ENCODE peak calls at places on chromosome 9, in nine cellular contexts. One of them, this sample, is unnamed. For H3K36me3 and H3K9me3, the result is how much of the 10 kb centered on the place peaks cover.

GRCh38 chr9:89029788-89030187 is 38.5 kb downstream of the S1PR3 start:
- DNase-seq in esophagus squamous epithelium: no peak
- DNase-seq in Panc1: no peak
- DNase-seq in mesenchymal stem cell: no peak
- DNase-seq in lower lobe of right lung: no peak
- DNase-seq in uterus: no peak
- DNase-seq in fibroblast of lung: no peak
- DNase-seq in SK-N-SH: no peak
- DNase-seq in WERI-Rb-1: no peak
- DNase-seq in this sample: no peak

GRCh38 chr9:126688617-126689016 is 74.9 kb downstream of the LMX1B start:
- DNase-seq in uterus: no peak
- DNase-seq in WERI-Rb-1: no peak
- DNase-seq in esophagus squamous epithelium: no peak
- DNase-seq in SK-N-SH: no peak
- DNase-seq in lower lobe of right lung: no peak
- DNase-seq in fibroblast of lung: no peak
- DNase-seq in Panc1: no peak
- DNase-seq in mesenchymal stem cell: no peak
- DNase-seq in this sample: no peak

GRCh38 chr9:79477955-79478751 is 93.6 kb upstream of the TLE4 start:
- DNase-seq in esophagus squamous epithelium: no peak
- DNase-seq in fibroblast of lung: no peak
- DNase-seq in Panc1: peak
- DNase-seq in uterus: no peak
- DNase-seq in lower lobe of right lung: no peak
- DNase-seq in SK-N-SH: peak
- DNase-seq in WERI-Rb-1: peak
- DNase-seq in mesenchymal stem cell: peak
- DNase-seq in this sample: peak

GRCh38 chr9:116152390-116152789 is 1.2 kb upstream of the PAPPA start:
- DNase-seq in Panc1: no peak
- DNase-seq in fibroblast of lung: peak
- DNase-seq in mesenchymal stem cell: no peak
- DNase-seq in uterus: no peak
- DNase-seq in SK-N-SH: peak
- DNase-seq in WERI-Rb-1: no peak
- DNase-seq in lower lobe of right lung: no peak
- DNase-seq in esophagus squamous epithelium: no peak
- DNase-seq in this sample: peak

GRCh38 chr9:16138961-16139441 is 586.2 kb downstream of the CCDC171 start:
- DNase-seq in esophagus squamous epithelium: no peak
- DNase-seq in SK-N-SH: no peak
- DNase-seq in lower lobe of right lung: no peak
- DNase-seq in fibroblast of lung: peak
- DNase-seq in WERI-Rb-1: no peak
- DNase-seq in uterus: peak
- DNase-seq in Panc1: no peak
- DNase-seq in mesenchymal stem cell: peak
- DNase-seq in this sample: peak

GRCh38 chr9:32578976-32579375 is 6.0 kb upstream of the NDUFB6 start:
- DNase-seq in lower lobe of right lung: no peak
- DNase-seq in SK-N-SH: no peak
- DNase-seq in uterus: no peak
- DNase-seq in mesenchymal stem cell: no peak
- DNase-seq in Panc1: no peak
- DNase-seq in fibroblast of lung: no peak
- DNase-seq in esophagus squamous epithelium: no peak
- DNase-seq in WERI-Rb-1: no peak
- DNase-seq in this sample: no peak

GRCh38 chr9:12775373-12775962 is 648 bp downstream of the LURAP1L start:
- DNase-seq in mesenchymal stem cell: peak
- DNase-seq in fibroblast of lung: no peak
- DNase-seq in WERI-Rb-1: peak
- DNase-seq in SK-N-SH: peak
- DNase-seq in uterus: no peak
- DNase-seq in esophagus squamous epithelium: no peak
- DNase-seq in lower lobe of right lung: peak
- DNase-seq in Panc1: no peak
- DNase-seq in this sample: no peak

GRCh38 chr9:37412431-37413151 is 9.9 kb upstream of the GRHPR start:
- DNase-seq in lower lobe of right lung: no peak
- DNase-seq in mesenchymal stem cell: no peak
- DNase-seq in fibroblast of lung: no peak
- DNase-seq in SK-N-SH: no peak
- DNase-seq in WERI-Rb-1: peak
- DNase-seq in uterus: no peak
- DNase-seq in Panc1: no peak
- DNase-seq in esophagus squamous epithelium: no peak
- DNase-seq in this sample: peak

GRCh38 chr9:119963258-119963797 is 594.1 kb upstream of the BRINP1 start:
- DNase-seq in mesenchymal stem cell: peak
- DNase-seq in fibroblast of lung: peak
- DNase-seq in Panc1: no peak
- DNase-seq in lower lobe of right lung: peak
- DNase-seq in esophagus squamous epithelium: no peak
- DNase-seq in uterus: no peak
- DNase-seq in WERI-Rb-1: no peak
- DNase-seq in SK-N-SH: peak
- DNase-seq in this sample: peak

GRCh38 chr9:6610073-6610472 is 35.5 kb downstream of the GLDC start:
- DNase-seq in Panc1: no peak
- DNase-seq in uterus: no peak
- DNase-seq in WERI-Rb-1: no peak
- DNase-seq in esophagus squamous epithelium: no peak
- DNase-seq in fibroblast of lung: no peak
- DNase-seq in SK-N-SH: no peak
- DNase-seq in lower lobe of right lung: no peak
- DNase-seq in mesenchymal stem cell: no peak
- DNase-seq in this sample: no peak

GRCh38 chr9:69322256-69322655 is 2.8 kb upstream of the ENTREP1 start:
- DNase-seq in SK-N-SH: no peak
- DNase-seq in Panc1: no peak
- DNase-seq in lower lobe of right lung: no peak
- DNase-seq in WERI-Rb-1: no peak
- DNase-seq in esophagus squamous epithelium: no peak
- DNase-seq in mesenchymal stem cell: no peak
- DNase-seq in fibroblast of lung: no peak
- DNase-seq in uterus: no peak
- DNase-seq in this sample: no peak

GRCh38 chr9:116280529-116280928 is 126.9 kb downstream of the PAPPA start:
- DNase-seq in lower lobe of right lung: no peak
- DNase-seq in mesenchymal stem cell: peak
- DNase-seq in esophagus squamous epithelium: no peak
- DNase-seq in SK-N-SH: no peak
- DNase-seq in uterus: no peak
- DNase-seq in Panc1: no peak
- DNase-seq in fibroblast of lung: no peak
- DNase-seq in WERI-Rb-1: no peak
- DNase-seq in this sample: no peak

GRCh38 chr9:88663766-88664419 is 128.9 kb downstream of the NXNL2 start:
- DNase-seq in SK-N-SH: no peak
- DNase-seq in WERI-Rb-1: no peak
- DNase-seq in fibroblast of lung: peak
- DNase-seq in esophagus squamous epithelium: no peak
- DNase-seq in lower lobe of right lung: no peak
- DNase-seq in mesenchymal stem cell: peak
- DNase-seq in Panc1: no peak
- DNase-seq in uterus: no peak
- DNase-seq in this sample: no peak

GRCh38 chr9:96497117-96497399 is 47.1 kb downstream of the HABP4 start:
- DNase-seq in WERI-Rb-1: no peak
- DNase-seq in mesenchymal stem cell: no peak
- DNase-seq in Panc1: no peak
- DNase-seq in SK-N-SH: no peak
- DNase-seq in uterus: no peak
- DNase-seq in esophagus squamous epithelium: no peak
- DNase-seq in fibroblast of lung: no peak
- DNase-seq in lower lobe of right lung: no peak
- DNase-seq in this sample: no peak

GRCh38 chr9:96500696-96501660 is 51.0 kb downstream of the HABP4 start:
- DNase-seq in WERI-Rb-1: no peak
- DNase-seq in esophagus squamous epithelium: no peak
- DNase-seq in mesenchymal stem cell: peak
- DNase-seq in Panc1: no peak
- DNase-seq in fibroblast of lung: peak
- DNase-seq in SK-N-SH: no peak
- DNase-seq in lower lobe of right lung: no peak
- DNase-seq in uterus: no peak
- DNase-seq in this sample: no peak

GRCh38 chr9:96498796-96499195 is 48.8 kb downstream of the HABP4 start:
- DNase-seq in esophagus squamous epithelium: no peak
- DNase-seq in mesenchymal stem cell: no peak
- DNase-seq in fibroblast of lung: no peak
- DNase-seq in uterus: no peak
- DNase-seq in WERI-Rb-1: no peak
- DNase-seq in Panc1: no peak
- DNase-seq in SK-N-SH: no peak
- DNase-seq in lower lobe of right lung: no peak
- DNase-seq in this sample: no peak

GRCh38 chr9:96496368-96497116 is 46.6 kb downstream of the HABP4 start:
- DNase-seq in fibroblast of lung: no peak
- DNase-seq in WERI-Rb-1: no peak
- DNase-seq in lower lobe of right lung: no peak
- DNase-seq in SK-N-SH: no peak
- DNase-seq in esophagus squamous epithelium: no peak
- DNase-seq in uterus: no peak
- DNase-seq in Panc1: no peak
- DNase-seq in mesenchymal stem cell: no peak
- DNase-seq in this sample: no peak

GRCh38 chr9:96499257-96499656 is 49.3 kb downstream of the HABP4 start:
- DNase-seq in mesenchymal stem cell: no peak
- DNase-seq in WERI-Rb-1: no peak
- DNase-seq in uterus: no peak
- DNase-seq in esophagus squamous epithelium: no peak
- DNase-seq in fibroblast of lung: no peak
- DNase-seq in Panc1: no peak
- DNase-seq in SK-N-SH: no peak
- DNase-seq in lower lobe of right lung: no peak
- DNase-seq in this sample: no peak
- H3K27ac ChIP-seq in mesenchymal stem cell: no peak
- H3K27ac ChIP-seq in WERI-Rb-1: no peak
- H3K27ac ChIP-seq in uterus: no peak
- H3K27ac ChIP-seq in esophagus squamous epithelium: no peak
- H3K27ac ChIP-seq in fibroblast of lung: no peak
- H3K27ac ChIP-seq in Panc1: no peak
- H3K27ac ChIP-seq in SK-N-SH: no peak
- H3K27ac ChIP-seq in lower lobe of right lung: no peak
- H3K27ac ChIP-seq in this sample: no peak

GRCh38 chr9:95912773-95913172 is 37.3 kb downstream of the ERCC6L2 start:
- DNase-seq in esophagus squamous epithelium: no peak
- DNase-seq in fibroblast of lung: no peak
- DNase-seq in lower lobe of right lung: no peak
- DNase-seq in uterus: no peak
- DNase-seq in WERI-Rb-1: no peak
- DNase-seq in SK-N-SH: no peak
- DNase-seq in Panc1: no peak
- DNase-seq in mesenchymal stem cell: no peak
- DNase-seq in this sample: no peak
- H3K36me3 ChIP-seq in esophagus squamous epithelium: under half
- H3K36me3 ChIP-seq in fibroblast of lung: under half
- H3K36me3 ChIP-seq in lower lobe of right lung: under half
- H3K36me3 ChIP-seq in uterus: under half
- H3K36me3 ChIP-seq in WERI-Rb-1: under half
- H3K36me3 ChIP-seq in SK-N-SH: under half
- H3K36me3 ChIP-seq in Panc1: under half
- H3K36me3 ChIP-seq in mesenchymal stem cell: under half
- H3K36me3 ChIP-seq in this sample: under half

DNA sequence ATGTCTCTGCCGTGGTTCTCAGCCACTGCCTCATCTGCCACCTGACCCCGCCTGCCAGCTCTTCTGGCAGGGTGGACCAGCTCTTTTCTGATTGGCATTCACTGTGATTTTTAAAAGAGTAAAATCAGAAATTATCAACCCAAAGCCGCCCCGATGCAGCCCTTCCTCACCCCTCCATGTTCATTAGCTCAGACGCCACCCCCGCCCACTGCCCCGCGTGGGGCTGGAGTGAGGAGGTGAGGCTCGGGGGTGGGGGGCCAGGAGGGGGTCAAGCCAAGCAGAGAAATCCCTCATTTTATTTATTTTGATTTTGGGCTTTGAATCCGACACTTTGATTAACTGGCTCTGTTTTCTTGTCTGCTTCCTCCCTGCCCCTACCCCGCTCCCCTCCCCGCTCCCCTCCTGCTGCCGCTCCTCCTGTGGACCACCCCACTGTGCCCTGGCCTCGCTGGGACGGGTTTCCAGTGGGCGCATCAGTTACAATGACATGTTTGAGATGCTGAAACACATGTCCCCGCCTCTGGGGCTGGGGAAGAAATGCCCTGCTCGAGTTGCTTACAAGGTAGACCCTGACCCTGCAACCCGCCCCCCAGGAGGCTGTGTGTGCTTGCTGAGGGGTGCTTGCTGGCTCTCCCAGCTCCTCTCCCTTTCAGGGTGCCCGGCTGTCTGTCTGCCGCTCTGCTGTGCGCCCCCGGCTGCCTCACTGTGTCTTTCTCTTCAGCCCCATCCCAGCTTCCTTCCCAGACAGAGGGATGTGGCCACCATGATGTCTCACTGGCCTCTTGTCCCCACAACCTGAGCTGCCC is 224.9 kb downstream of the CACNA1B start:
- DNase-seq in esophagus squamous epithelium: no peak
- DNase-seq in Panc1: no peak
- DNase-seq in uterus: no peak
- DNase-seq in WERI-Rb-1: no peak
- DNase-seq in mesenchymal stem cell: no peak
- DNase-seq in lower lobe of right lung: no peak
- DNase-seq in SK-N-SH: peak
- DNase-seq in fibroblast of lung: no peak
- DNase-seq in this sample: no peak
- H3K9me3 ChIP-seq in esophagus squamous epithelium: under half
- H3K9me3 ChIP-seq in Panc1: under half
- H3K9me3 ChIP-seq in uterus: under half
- H3K9me3 ChIP-seq in WERI-Rb-1: under half
- H3K9me3 ChIP-seq in mesenchymal stem cell: under half
- H3K9me3 ChIP-seq in lower lobe of right lung: under half
- H3K9me3 ChIP-seq in SK-N-SH: under half
- H3K9me3 ChIP-seq in fibroblast of lung: under half
- H3K9me3 ChIP-seq in this sample: under half

DNA sequence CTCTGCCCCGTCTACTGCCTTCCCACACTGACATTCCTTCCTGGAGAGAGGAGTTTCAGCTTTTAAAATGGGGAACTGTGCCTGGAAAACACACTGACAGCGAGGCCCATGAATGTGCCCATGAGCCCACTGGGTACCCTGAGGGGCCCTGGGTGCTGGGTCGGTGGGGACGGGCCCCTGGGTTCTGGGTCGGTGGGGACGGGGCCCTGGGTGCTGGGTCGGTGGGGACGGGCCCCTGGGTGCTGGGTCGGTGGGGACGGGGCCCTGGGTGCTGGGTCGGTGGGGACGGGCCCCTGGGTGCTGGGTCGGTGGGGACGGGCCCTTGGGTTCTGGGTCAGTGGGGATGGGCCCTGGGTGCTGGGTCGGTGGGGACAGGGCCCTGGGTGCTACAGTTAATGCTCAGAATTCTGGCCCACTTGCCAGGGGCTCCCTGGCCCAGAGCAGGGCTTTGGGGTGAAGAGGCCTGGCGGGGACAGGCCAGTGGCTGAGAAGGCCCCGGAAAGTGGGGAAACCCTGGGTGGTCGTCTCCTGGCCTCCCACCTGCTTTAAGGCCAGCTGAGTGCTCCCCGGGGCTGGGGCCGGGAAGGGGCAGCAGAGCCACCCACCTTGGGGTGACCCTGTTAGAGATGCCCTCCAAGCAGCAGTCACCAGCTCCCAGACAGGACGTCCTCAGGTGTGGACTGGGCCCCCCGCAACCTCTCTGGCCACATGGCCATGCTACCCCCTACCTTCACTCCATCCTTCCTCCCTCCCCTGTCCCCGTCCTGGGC is 2.5 kb downstream of the GPSM1 start:
- DNase-seq in mesenchymal stem cell: no peak
- DNase-seq in esophagus squamous epithelium: no peak
- DNase-seq in SK-N-SH: no peak
- DNase-seq in Panc1: no peak
- DNase-seq in WERI-Rb-1: no peak
- DNase-seq in lower lobe of right lung: no peak
- DNase-seq in uterus: no peak
- DNase-seq in fibroblast of lung: no peak
- DNase-seq in this sample: no peak
- H3K27ac ChIP-seq in mesenchymal stem cell: peak
- H3K27ac ChIP-seq in esophagus squamous epithelium: no peak
- H3K27ac ChIP-seq in SK-N-SH: no peak
- H3K27ac ChIP-seq in Panc1: no peak
- H3K27ac ChIP-seq in WERI-Rb-1: peak
- H3K27ac ChIP-seq in lower lobe of right lung: peak
- H3K27ac ChIP-seq in uterus: no peak
- H3K27ac ChIP-seq in fibroblast of lung: peak
- H3K27ac ChIP-seq in this sample: no peak